ENCODE peak calls at places on chromosome 15, in nine cellular contexts. W is IMR-90, R is neural progenitor cell, F is right atrium auricular region, Z is bronchial epithelial cell, X is suprapubic skin, Q is SJSA1, I is DND-41, B is kidney epithelial cell. P is an unnamed sample. For H3K27me3, the result is how much of the 10 kb centered on the place peaks cover.

GRCh38 chr15:96340611-96341464 is 10.3 kb downstream of the NR2F2 start:
- DNase-seq in W (peak), R (peak), F (peak), Z (no peak), X (no peak), Q (peak), I (no peak), B (no peak), P (no peak)

GRCh38 chr15:88399021-88399685 is 68.0 kb downstream of the MRPL46 start:
- DNase-seq in W (no peak), R (no peak), F (no peak), Z (no peak), X (no peak), Q (no peak), I (peak), B (no peak), P (no peak)

GRCh38 chr15:38111070-38111469 is 141.6 kb upstream of the SPRED1 start:
- DNase-seq in W (no peak), R (no peak), F (no peak), Z (no peak), X (no peak), Q (no peak), I (no peak), B (no peak), P (no peak)

GRCh38 chr15:41820791-41821423 is 7.0 kb upstream of the JMJD7 start:
- DNase-seq in W (no peak), R (no peak), F (no peak), Z (no peak), X (no peak), Q (no peak), I (no peak), B (no peak), P (no peak)

GRCh38 chr15:91589360-91589759 is 264.1 kb upstream of the SLCO3A1 start:
- DNase-seq in W (no peak), R (no peak), F (no peak), Z (no peak), X (no peak), Q (no peak), I (peak), B (no peak), P (peak)

GRCh38 chr15:80953001-80953952 is 36.3 kb downstream of the MESD start:
- DNase-seq in W (peak), R (no peak), F (peak), Z (no peak), X (no peak), Q (no peak), I (no peak), B (no peak), P (peak)

GRCh38 chr15:62803856-62804400 is 238.6 kb upstream of the TPM1 start:
- DNase-seq in W (no peak), R (no peak), F (no peak), Z (peak), X (no peak), Q (no peak), I (no peak), B (no peak), P (no peak)

GRCh38 chr15:31472636-31473383 is 146.2 kb downstream of the KLF13 start:
- DNase-seq in W (peak), R (no peak), F (peak), Z (no peak), X (peak), Q (peak), I (peak), B (no peak), P (no peak)

GRCh38 chr15:35166730-35167359 is 81.8 kb upstream of the NANOGP8 start:
- DNase-seq in W (peak), R (no peak), F (no peak), Z (no peak), X (no peak), Q (no peak), I (no peak), B (no peak), P (no peak)

GRCh38 chr15:81155375-81156218 is 21.5 kb downstream of the CFAP161 start:
- DNase-seq in W (peak), R (peak), F (peak), Z (peak), X (peak), Q (peak), I (peak), B (no peak), P (peak)

GRCh38 chr15:75199347-75199976 is 2.2 kb upstream of the C15orf39 start:
- DNase-seq in W (no peak), R (no peak), F (no peak), Z (no peak), X (no peak), Q (no peak), I (no peak), B (no peak), P (no peak)

GRCh38 chr15:81419304-81419943 is 45.4 kb upstream of the TMC3 start:
- DNase-seq in W (peak), R (peak), F (no peak), Z (peak), X (no peak), Q (no peak), I (no peak), B (no peak), P (no peak)

GRCh38 chr15:42286445-42287029 is 13.3 kb upstream of the TMEM87A start:
- DNase-seq in W (peak), R (no peak), F (no peak), Z (no peak), X (no peak), Q (no peak), I (no peak), B (no peak), P (no peak)

GRCh38 chr15:99015677-99016568 is 8.3 kb upstream of the PGPEP1L start:
- DNase-seq in W (no peak), R (peak), F (no peak), Z (no peak), X (no peak), Q (no peak), I (peak), B (no peak), P (no peak)

GRCh38 chr15:100684591-100684990 is 82.2 kb downstream of the ASB7 start:
- DNase-seq in W (no peak), R (no peak), F (no peak), Z (no peak), X (no peak), Q (no peak), I (no peak), B (no peak), P (no peak)

GRCh38 chr15:32824777-32825176 is 107.0 kb downstream of the GREM1 start:
- DNase-seq in W (peak), R (no peak), F (no peak), Z (peak), X (no peak), Q (peak), I (no peak), B (peak), P (no peak)

GRCh38 chr15:40787344-40787841 is 17.6 kb downstream of the C15orf62 start:
- DNase-seq in W (peak), R (no peak), F (no peak), Z (peak), X (no peak), Q (peak), I (peak), B (peak), P (no peak)

GRCh38 chr15:100686725-100687488 is 84.5 kb downstream of the ASB7 start:
- DNase-seq in W (peak), R (no peak), F (no peak), Z (no peak), X (no peak), Q (peak), I (no peak), B (no peak), P (no peak)

GRCh38 chr15:29854413-29854812 is 32.1 kb upstream of the TJP1 start:
- DNase-seq in W (no peak), R (no peak), F (no peak), Z (no peak), X (no peak), Q (peak), I (no peak), B (no peak), P (no peak)

GRCh38 chr15:101047301-101047781 is 128.2 kb downstream of the LRRK1 start:
- DNase-seq in W (no peak), R (peak), F (peak), Z (no peak), X (peak), Q (peak), I (no peak), B (no peak), P (no peak)

GRCh38 chr15:89783111-89783860 is 7.2 kb downstream of the MESP2 start:
- DNase-seq in W (peak), R (no peak), F (no peak), Z (no peak), X (no peak), Q (no peak), I (no peak), B (no peak), P (no peak)

GRCh38 chr15:25689592-25689991 is 173.5 kb downstream of the ATP10A start:
- DNase-seq in W (no peak), R (peak), F (no peak), Z (no peak), X (peak), Q (no peak), I (no peak), B (no peak), P (no peak)

GRCh38 chr15:66704019-66704782 is 2.2 kb downstream of the SMAD6 start:
- DNase-seq in W (no peak), R (no peak), F (no peak), Z (no peak), X (no peak), Q (no peak), I (peak), B (no peak), P (no peak)

GRCh38 chr15:52100807-52101206 is 11.8 kb downstream of the BCL2L10 start:
- DNase-seq in W (peak), R (no peak), F (peak), Z (peak), X (peak), Q (peak), I (no peak), B (peak), P (no peak)

GRCh38 chr15:48222627-48223026 is 16.5 kb downstream of the SLC12A1 start:
- DNase-seq in W (no peak), R (no peak), F (no peak), Z (no peak), X (no peak), Q (no peak), I (no peak), B (no peak), P (no peak)

GRCh38 chr15:48221261-48221660 is 15.2 kb downstream of the SLC12A1 start:
- DNase-seq in W (no peak), R (no peak), F (no peak), Z (no peak), X (no peak), Q (no peak), I (no peak), B (no peak), P (no peak)

GRCh38 chr15:48221885-48222284 is 15.8 kb downstream of the SLC12A1 start:
- DNase-seq in W (no peak), R (no peak), F (no peak), Z (no peak), X (no peak), Q (no peak), I (no peak), B (no peak), P (no peak)
- H3K27me3 ChIP-seq in W (under half), R (under half), F (under half), Z (under half), X (under half), Q (under half), I (under half), B (under half), P (under half)

GRCh38 chr15:28105224-28105791 is 6.2 kb upstream of the OCA2 start:
- DNase-seq in W (no peak), R (no peak), F (no peak), Z (no peak), X (peak), Q (no peak), I (no peak), B (no peak), P (no peak)
- H3K27me3 ChIP-seq in W (under half), R (half or more), F (under half), Z (under half), X (under half), Q (under half), I (under half), B (under half), P (under half)

DNA sequence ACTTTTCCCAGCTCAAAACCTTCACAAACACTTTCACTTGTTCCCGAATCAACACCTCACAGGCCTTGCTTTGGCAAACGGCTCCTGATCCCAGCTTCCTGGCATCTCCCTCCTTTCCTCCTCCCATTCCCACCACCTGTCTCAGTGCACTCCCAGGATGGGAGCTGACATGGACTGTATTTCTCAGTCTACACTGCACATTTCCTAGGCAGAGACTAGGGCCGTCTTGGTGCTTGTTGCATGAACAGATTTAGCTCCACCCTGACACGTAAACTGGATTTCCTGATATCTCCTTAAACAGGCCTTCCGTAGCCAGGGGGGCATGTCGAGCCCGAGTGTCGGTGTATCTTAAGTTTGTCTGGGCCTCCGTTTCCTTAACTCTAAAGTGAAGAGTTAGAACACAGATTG is 790 bp upstream of the WHAMM start:
- DNase-seq in W (no peak), R (no peak), F (no peak), Z (no peak), X (no peak), Q (no peak), I (no peak), B (no peak), P (peak)
- H3K27me3 ChIP-seq in W (under half), R (under half), F (under half), Z (under half), X (under half), Q (under half), I (under half), B (under half), P (under half)

GRCh38 chr15:59548501-59549230 is 62.9 kb upstream of the GCNT3 start:
- DNase-seq in W (no peak), R (no peak), F (no peak), Z (no peak), X (no peak), Q (no peak), I (no peak), B (no peak), P (no peak)

GRCh38 chr15:59550961-59551360 is 60.6 kb upstream of the GCNT3 start:
- DNase-seq in W (no peak), R (no peak), F (no peak), Z (no peak), X (no peak), Q (peak), I (no peak), B (no peak), P (no peak)

GRCh38 chr15:59550520-59550919 is 61.1 kb upstream of the GCNT3 start:
- DNase-seq in W (no peak), R (no peak), F (no peak), Z (no peak), X (no peak), Q (no peak), I (no peak), B (no peak), P (no peak)

GRCh38 chr15:59549826-59550225 is 61.8 kb upstream of the GCNT3 start:
- DNase-seq in W (no peak), R (no peak), F (no peak), Z (no peak), X (no peak), Q (no peak), I (no peak), B (no peak), P (no peak)

DNA sequence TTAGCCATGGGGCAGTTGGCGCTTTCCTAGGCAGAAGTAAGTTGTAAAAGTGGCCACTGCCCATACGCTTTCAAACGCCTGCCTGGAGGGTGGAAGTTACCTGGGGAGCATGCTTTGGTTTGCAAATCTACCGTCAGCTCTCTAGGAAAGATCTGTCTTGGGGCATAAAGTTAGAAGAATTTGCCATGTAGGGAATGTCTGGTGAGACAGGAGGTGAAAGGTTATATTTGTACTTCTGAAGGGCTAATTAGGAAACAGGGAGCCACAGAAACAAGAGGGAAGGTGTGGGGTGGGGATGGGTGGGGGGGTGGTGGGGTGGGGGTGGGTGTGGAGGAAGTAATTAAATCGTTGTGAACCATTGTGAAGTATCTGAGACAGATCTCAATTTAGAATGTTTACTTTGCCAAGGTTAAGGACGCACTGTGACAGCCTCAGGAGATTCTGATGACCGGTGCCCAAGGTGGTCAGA is 62.2 kb upstream of the GCNT3 start:
- DNase-seq in W (no peak), R (no peak), F (no peak), Z (no peak), X (no peak), Q (no peak), I (no peak), B (no peak), P (no peak)
- H3K27me3 ChIP-seq in W (under half), R (half or more), F (under half), Z (under half), X (under half), Q (under half), I (under half), B (under half), P (under half)

GRCh38 chr15:77579498-77580188 is 53.1 kb downstream of the LINGO1 start:
- DNase-seq in W (no peak), R (no peak), F (no peak), Z (no peak), X (no peak), Q (no peak), I (no peak), B (no peak), P (no peak)

GRCh38 chr15:77582763-77583162 is 49.9 kb downstream of the LINGO1 start:
- DNase-seq in W (no peak), R (no peak), F (no peak), Z (no peak), X (no peak), Q (no peak), I (no peak), B (no peak), P (no peak)

GRCh38 chr15:77580991-77581682 is 51.6 kb downstream of the LINGO1 start:
- DNase-seq in W (no peak), R (no peak), F (no peak), Z (peak), X (no peak), Q (no peak), I (no peak), B (no peak), P (no peak)

GRCh38 chr15:77584201-77584600 is 48.5 kb downstream of the LINGO1 start:
- DNase-seq in W (no peak), R (peak), F (no peak), Z (no peak), X (no peak), Q (no peak), I (no peak), B (no peak), P (peak)

GRCh38 chr15:77581896-77582569 is 50.7 kb downstream of the LINGO1 start:
- DNase-seq in W (no peak), R (no peak), F (no peak), Z (no peak), X (no peak), Q (no peak), I (no peak), B (no peak), P (no peak)
- H3K27me3 ChIP-seq in W (half or more), R (under half), F (under half), Z (under half), X (under half), Q (under half), I (under half), B (under half), P (under half)

GRCh38 chr15:70419046-70419445 is 321.3 kb upstream of the TLE3 start:
- DNase-seq in W (no peak), R (no peak), F (no peak), Z (no peak), X (no peak), Q (no peak), I (no peak), B (no peak), P (no peak)
- H3K27me3 ChIP-seq in W (half or more), R (under half), F (under half), Z (under half), X (under half), Q (under half), I (under half), B (half or more), P (under half)

GRCh38 chr15:55742498-55742926 is 440 bp downstream of the PRTG start:
- DNase-seq in W (peak), R (peak), F (no peak), Z (no peak), X (no peak), Q (peak), I (no peak), B (no peak), P (no peak)

GRCh38 chr15:55742927-55743614 is at the start of gene PRTG:
- DNase-seq in W (peak), R (peak), F (peak), Z (no peak), X (peak), Q (peak), I (no peak), B (peak), P (no peak)

GRCh38 chr15:55740981-55741591 is 1.9 kb downstream of the PRTG start:
- DNase-seq in W (no peak), R (peak), F (no peak), Z (no peak), X (no peak), Q (no peak), I (no peak), B (no peak), P (no peak)

GRCh38 chr15:55740479-55740878 is 2.5 kb downstream of the PRTG start:
- DNase-seq in W (no peak), R (no peak), F (no peak), Z (no peak), X (no peak), Q (no peak), I (no peak), B (no peak), P (no peak)

DNA sequence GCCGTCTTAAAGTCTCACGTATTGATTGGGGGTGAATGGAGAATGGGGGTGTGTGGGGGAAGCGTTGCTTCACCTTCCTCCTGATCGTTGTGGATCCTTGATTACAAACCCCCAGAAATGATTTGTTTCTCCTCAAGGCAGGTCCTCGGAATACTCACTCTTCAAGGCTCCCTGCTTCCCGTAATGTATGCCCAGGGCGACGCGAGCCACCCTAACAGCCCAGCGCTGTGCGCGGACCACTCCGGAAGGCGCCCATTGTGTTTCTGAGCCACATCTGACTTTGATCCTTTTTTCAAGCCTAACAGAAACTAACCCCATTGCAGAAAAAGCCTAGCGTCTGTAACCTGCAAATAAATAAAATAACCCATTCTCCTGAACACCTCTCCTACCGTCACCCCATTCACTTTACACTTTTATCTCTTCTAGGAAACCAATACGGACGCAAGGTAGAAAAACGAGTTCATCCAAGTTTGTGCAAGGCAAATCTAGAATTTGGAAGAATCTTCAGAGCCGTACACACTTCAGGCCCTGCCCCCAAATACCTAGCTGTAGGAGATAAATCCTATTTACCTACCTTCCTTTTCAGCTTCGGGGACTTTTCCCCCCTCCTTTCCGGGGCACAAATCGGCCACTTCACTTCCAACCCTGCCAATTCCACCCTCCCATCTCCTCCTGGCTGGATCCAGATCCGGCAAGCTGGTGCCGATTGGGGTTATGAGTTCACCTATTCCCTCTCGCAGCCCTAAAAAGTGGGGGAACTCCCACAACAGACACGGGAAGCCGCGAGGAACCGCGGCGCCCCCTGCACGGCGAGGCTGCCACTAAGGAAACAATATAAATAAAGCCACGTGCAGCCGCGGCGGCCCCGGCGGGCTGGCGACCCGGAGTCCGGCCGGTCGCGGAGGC is 1.1 kb downstream of the PRTG start:
- DNase-seq in W (no peak), R (peak), F (no peak), Z (no peak), X (no peak), Q (no peak), I (no peak), B (no peak), P (no peak)
- H3K27me3 ChIP-seq in W (under half), R (under half), F (under half), Z (under half), X (half or more), Q (under half), I (half or more), B (under half), P (under half)

GRCh38 chr15:45539680-45540079 is 17.1 kb upstream of the SLC30A4 start:
- DNase-seq in W (no peak), R (no peak), F (no peak), Z (no peak), X (no peak), Q (no peak), I (no peak), B (no peak), P (no peak)

GRCh38 chr15:45543051-45543450 is 20.5 kb upstream of the SLC30A4 start:
- DNase-seq in W (no peak), R (no peak), F (no peak), Z (no peak), X (no peak), Q (no peak), I (no peak), B (no peak), P (no peak)

GRCh38 chr15:45536951-45537350 is 14.4 kb upstream of the SLC30A4 start:
- DNase-seq in W (no peak), R (no peak), F (no peak), Z (no peak), X (no peak), Q (no peak), I (no peak), B (no peak), P (no peak)

GRCh38 chr15:45544266-45545023 is 21.9 kb upstream of the SLC30A4 start:
- DNase-seq in W (no peak), R (no peak), F (no peak), Z (no peak), X (no peak), Q (no peak), I (no peak), B (no peak), P (no peak)

GRCh38 chr15:45540531-45540930 is 18.0 kb upstream of the SLC30A4 start:
- DNase-seq in W (no peak), R (no peak), F (no peak), Z (no peak), X (no peak), Q (no peak), I (no peak), B (no peak), P (no peak)
- H3K27me3 ChIP-seq in W (under half), R (under half), F (under half), Z (under half), X (under half), Q (under half), I (under half), B (under half), P (under half)

P was measured in Karpas-422.